ENCODE peak calls at places on chromosomes 5 and 9, in eight cellular contexts. I, C, O, R, H, F, S and J are unnamed samples. For H3K4me1, the result is how much of the 10 kb centered on the place peaks cover.

GRCh38 chr9:96087669-96088299 is 212.3 kb downstream of the ERCC6L2 start:
- DNase-seq in C (no peak), F (no peak), R (no peak), H (peak), I (no peak), O (no peak), S (no peak), J (no peak)

GRCh38 chr9:13410566-13411031 is 131.1 kb upstream of the MPDZ start:
- DNase-seq in S (no peak), C (no peak), F (no peak), I (no peak), H (no peak), O (no peak), R (no peak), J (no peak)

GRCh38 chr5:142151436-142152382 is 43.1 kb downstream of the NDFIP1 start:
- DNase-seq in C (peak), R (peak), F (no peak), S (peak), I (peak), H (no peak), O (no peak), J (no peak)

GRCh38 chr5:58200451-58200850 is 259.4 kb downstream of the PLK2 start:
- DNase-seq in F (no peak), H (no peak), O (no peak), C (no peak), S (no peak), I (no peak), R (no peak), J (no peak)

GRCh38 chr9:115969096-115969495 is 184.5 kb upstream of the PAPPA start:
- DNase-seq in R (no peak), C (no peak), S (no peak), F (no peak), I (no peak), H (no peak), O (no peak), J (no peak)

GRCh38 chr9:120635011-120635410 is 55.0 kb upstream of the CDK5RAP2 start:
- DNase-seq in R (no peak), S (no peak), F (no peak), O (no peak), H (no peak), I (no peak), C (no peak), J (no peak)

GRCh38 chr5:1414311-1415058 is 30.8 kb downstream of the SLC6A3 start:
- DNase-seq in O (no peak), C (no peak), R (no peak), S (no peak), I (peak), H (no peak), F (no peak), J (no peak)

GRCh38 chr9:15271403-15271802 is 35.6 kb downstream of the TTC39B start:
- DNase-seq in C (no peak), F (no peak), H (no peak), I (no peak), R (no peak), S (no peak), O (no peak), J (no peak)

GRCh38 chr5:83077662-83078261 is 415 bp downstream of the XRCC4 start:
- DNase-seq in R (no peak), C (no peak), S (peak), I (peak), H (no peak), O (no peak), F (no peak), J (no peak)

GRCh38 chr9:71681708-71682268 is 86.5 kb downstream of the CEMIP2 start:
- DNase-seq in C (no peak), R (no peak), S (peak), I (no peak), O (no peak), H (no peak), F (no peak), J (no peak)

GRCh38 chr5:52837591-52838001 is 49.9 kb downstream of the ITGA1 start:
- DNase-seq in H (no peak), S (no peak), F (no peak), I (no peak), C (no peak), O (no peak), R (no peak), J (no peak)

GRCh38 chr9:15469406-15469805 is 41.4 kb downstream of the PSIP1 start:
- DNase-seq in I (no peak), O (no peak), F (no peak), R (no peak), C (no peak), H (no peak), S (no peak), J (no peak)

GRCh38 chr9:104833701-104834100 is 69.8 kb downstream of the NIPSNAP3B start:
- DNase-seq in S (no peak), R (no peak), O (no peak), F (no peak), H (no peak), C (no peak), I (no peak), J (no peak)

GRCh38 chr5:164742025-164742424 is 1236.6 kb downstream of the MAT2B start:
- DNase-seq in I (no peak), H (no peak), F (no peak), C (no peak), O (no peak), S (no peak), R (no peak), J (no peak)

GRCh38 chr5:535781-536698 is 11.8 kb upstream of the SLC9A3 start:
- DNase-seq in H (no peak), F (peak), O (peak), I (no peak), C (no peak), R (no peak), S (no peak), J (peak)

GRCh38 chr5:7394889-7395431 is 978 bp upstream of the ADCY2 start:
- DNase-seq in I (no peak), S (no peak), C (no peak), O (no peak), R (no peak), F (no peak), H (peak), J (peak)

GRCh38 chr5:133888625-133888991 is 79.8 kb downstream of the C5orf15 start:
- DNase-seq in C (no peak), F (no peak), R (no peak), H (no peak), O (no peak), I (no peak), S (no peak), J (no peak)

GRCh38 chr5:80191991-80192398 is 63.9 kb downstream of the SERINC5 start:
- DNase-seq in H (peak), S (peak), I (peak), R (peak), F (peak), O (no peak), C (no peak), J (no peak)

GRCh38 chr9:127397722-127398647 is 1.0 kb downstream of the SLC2A8 start:
- DNase-seq in C (peak), R (peak), S (peak), O (peak), I (peak), F (peak), H (peak), J (peak)

GRCh38 chr9:78370991-78371390 is 74.1 kb downstream of the PSAT1 start:
- DNase-seq in H (no peak), S (no peak), I (no peak), O (no peak), R (no peak), C (no peak), F (no peak), J (no peak)

GRCh38 chr5:82564963-82565362 is 286.8 kb upstream of the RPS23 start:
- DNase-seq in O (no peak), F (no peak), H (no peak), R (no peak), S (no peak), I (no peak), C (no peak), J (no peak)

GRCh38 chr5:16656561-16657191 is 39.9 kb upstream of the RETREG1 start:
- DNase-seq in C (no peak), O (no peak), H (no peak), F (no peak), S (no peak), I (no peak), R (no peak), J (no peak)

GRCh38 chr9:95189230-95190098 is 128.0 kb downstream of the FANCC start:
- DNase-seq in C (no peak), F (peak), S (no peak), R (no peak), O (no peak), I (no peak), H (no peak), J (peak)

GRCh38 chr5:989961-990530 is 18.6 kb upstream of the NKD2 start:
- DNase-seq in S (peak), F (peak), O (no peak), I (no peak), R (peak), C (peak), H (peak), J (peak)

GRCh38 chr5:68450245-68450852 is 234.8 kb downstream of the PIK3R1 start:
- DNase-seq in R (no peak), S (no peak), H (no peak), O (no peak), F (no peak), I (no peak), C (no peak), J (no peak)

GRCh38 chr5:173514666-173515065 is 101.8 kb downstream of the BOD1 start:
- DNase-seq in I (no peak), H (no peak), C (no peak), R (no peak), F (no peak), S (no peak), O (no peak), J (no peak)

GRCh38 chr5:38758774-38759423 is 86.9 kb upstream of the OSMR start:
- DNase-seq in O (no peak), H (no peak), S (no peak), R (no peak), I (no peak), F (no peak), C (no peak), J (no peak)

GRCh38 chr5:35924950-35925722 is 13.3 kb downstream of the CAPSL start:
- DNase-seq in I (peak), R (peak), O (peak), F (peak), C (peak), H (peak), S (peak), J (peak)

GRCh38 chr9:27528886-27529315 is 713 bp downstream of the MOB3B start:
- DNase-seq in F (peak), H (peak), C (peak), I (peak), R (peak), O (peak), S (peak), J (peak)

GRCh38 chr5:77326986-77327734 is 116.7 kb downstream of the PDE8B start:
- DNase-seq in S (no peak), F (no peak), R (no peak), I (no peak), H (no peak), C (no peak), O (no peak), J (no peak)

GRCh38 chr5:129063483-129064136 is 30.9 kb upstream of the ISOC1 start:
- DNase-seq in R (no peak), H (no peak), I (no peak), C (no peak), S (no peak), O (no peak), F (no peak), J (no peak)

GRCh38 chr9:93636172-93636661 is 59.8 kb downstream of the PHF2 start:
- DNase-seq in F (no peak), R (peak), I (no peak), C (no peak), S (no peak), O (no peak), H (no peak), J (no peak)

GRCh38 chr5:142319105-142319504 is 5.7 kb downstream of the SPRY4 start:
- DNase-seq in F (no peak), I (no peak), R (no peak), H (no peak), C (no peak), S (no peak), O (no peak), J (no peak)

GRCh38 chr5:1016476-1016875 is 7.9 kb downstream of the NKD2 start:
- DNase-seq in R (no peak), O (peak), H (no peak), C (no peak), I (no peak), S (no peak), F (peak), J (no peak)

GRCh38 chr5:84487963-84488362 is 103.3 kb upstream of the EDIL3 start:
- DNase-seq in R (no peak), C (no peak), S (no peak), I (no peak), F (peak), O (no peak), H (no peak), J (no peak)

GRCh38 chr5:40631236-40631635 is 48.5 kb upstream of the PTGER4 start:
- DNase-seq in H (no peak), O (no peak), C (no peak), R (no peak), F (no peak), S (peak), I (no peak), J (no peak)

GRCh38 chr5:99034336-99034735 is 105.5 kb upstream of the CHD1 start:
- DNase-seq in C (peak), S (peak), R (no peak), H (no peak), F (no peak), O (no peak), I (no peak), J (no peak)

GRCh38 chr5:99030871-99031440 is 102.1 kb upstream of the CHD1 start:
- DNase-seq in F (no peak), I (no peak), O (no peak), S (no peak), H (no peak), R (no peak), C (no peak), J (no peak)

GRCh38 chr5:99033014-99033931 is 104.5 kb upstream of the CHD1 start:
- DNase-seq in S (no peak), F (no peak), R (no peak), C (no peak), O (no peak), I (no peak), H (no peak), J (no peak)

GRCh38 chr5:99029172-99029571 is 100.4 kb upstream of the CHD1 start:
- DNase-seq in F (no peak), S (no peak), R (no peak), I (no peak), H (no peak), O (no peak), C (no peak), J (no peak)

DNA sequence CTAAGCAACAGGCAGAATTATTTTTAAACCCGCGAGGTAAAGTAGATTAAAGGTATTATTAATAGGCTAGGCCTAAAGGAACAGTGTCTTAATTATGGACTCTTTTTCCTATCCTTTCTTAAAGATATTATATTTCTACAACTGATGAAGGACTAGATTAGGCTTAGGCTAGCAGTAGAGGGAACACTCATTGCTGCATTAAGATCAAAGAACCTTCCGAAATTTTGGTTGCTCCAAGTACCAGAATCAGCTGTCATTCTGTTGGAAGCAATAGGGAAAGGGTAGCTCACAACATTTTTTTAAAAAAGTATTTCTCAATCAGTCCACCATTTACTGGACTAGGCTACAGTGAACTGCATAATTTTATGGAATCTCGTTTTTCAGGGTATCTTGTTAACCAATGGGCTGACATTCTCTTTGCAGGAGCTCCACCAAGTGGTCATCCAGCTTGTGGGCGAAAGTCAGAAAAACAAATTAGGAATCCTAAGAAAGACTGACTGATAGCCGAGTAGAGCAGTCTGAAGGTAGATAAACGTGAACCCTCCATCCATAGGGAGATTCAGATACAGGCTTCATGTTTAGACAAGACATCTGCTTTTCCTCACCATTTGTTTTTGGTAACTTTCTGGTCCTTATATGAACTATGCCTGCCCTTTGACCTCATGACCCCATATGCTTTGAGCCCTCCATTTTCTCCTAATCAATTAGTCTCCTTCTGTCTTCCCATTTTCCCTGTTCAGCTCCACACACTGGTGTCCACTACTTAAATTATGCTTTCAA is 103.6 kb upstream of the CHD1 start:
- DNase-seq in F (peak), R (peak), S (peak), C (peak), H (peak), I (peak), O (no peak), J (peak)
- H3K27ac ChIP-seq in F (peak), R (peak), S (peak), C (peak), H (no peak), I (no peak), O (peak), J (peak)

GRCh38 chr9:37517977-37518376 is 32.2 kb downstream of the POLR1E start:
- DNase-seq in R (no peak), O (no peak), I (no peak), C (no peak), H (no peak), S (no peak), F (no peak), J (no peak)

GRCh38 chr9:37523916-37524315 is 38.2 kb downstream of the POLR1E start:
- DNase-seq in O (no peak), F (no peak), R (no peak), S (no peak), H (no peak), C (no peak), I (no peak), J (no peak)

GRCh38 chr9:37521111-37521510 is 35.4 kb downstream of the POLR1E start:
- DNase-seq in O (no peak), C (no peak), H (no peak), I (no peak), F (no peak), S (no peak), R (no peak), J (no peak)

GRCh38 chr9:37522971-37523370 is 37.2 kb downstream of the POLR1E start:
- DNase-seq in F (no peak), C (no peak), O (no peak), R (no peak), I (no peak), H (no peak), S (no peak), J (no peak)

GRCh38 chr9:37520641-37521040 is 34.9 kb downstream of the POLR1E start:
- DNase-seq in C (no peak), O (no peak), F (no peak), R (no peak), H (no peak), I (no peak), S (no peak), J (no peak)
- TF ChIP-seq CTCF in C (no peak), O (no peak), F (no peak), R (no peak), H (peak), I (no peak), S (no peak), J (no peak)

GRCh38 chr5:135158315-135158697 is 124.3 kb upstream of the PITX1 start:
- DNase-seq in R (no peak), I (no peak), S (no peak), O (no peak), F (no peak), C (no peak), H (no peak), J (no peak)
- H3K4me1 ChIP-seq in R (under half), I (under half), S (under half), O (under half), F (under half), C (under half), H (under half), J (under half)

DNA sequence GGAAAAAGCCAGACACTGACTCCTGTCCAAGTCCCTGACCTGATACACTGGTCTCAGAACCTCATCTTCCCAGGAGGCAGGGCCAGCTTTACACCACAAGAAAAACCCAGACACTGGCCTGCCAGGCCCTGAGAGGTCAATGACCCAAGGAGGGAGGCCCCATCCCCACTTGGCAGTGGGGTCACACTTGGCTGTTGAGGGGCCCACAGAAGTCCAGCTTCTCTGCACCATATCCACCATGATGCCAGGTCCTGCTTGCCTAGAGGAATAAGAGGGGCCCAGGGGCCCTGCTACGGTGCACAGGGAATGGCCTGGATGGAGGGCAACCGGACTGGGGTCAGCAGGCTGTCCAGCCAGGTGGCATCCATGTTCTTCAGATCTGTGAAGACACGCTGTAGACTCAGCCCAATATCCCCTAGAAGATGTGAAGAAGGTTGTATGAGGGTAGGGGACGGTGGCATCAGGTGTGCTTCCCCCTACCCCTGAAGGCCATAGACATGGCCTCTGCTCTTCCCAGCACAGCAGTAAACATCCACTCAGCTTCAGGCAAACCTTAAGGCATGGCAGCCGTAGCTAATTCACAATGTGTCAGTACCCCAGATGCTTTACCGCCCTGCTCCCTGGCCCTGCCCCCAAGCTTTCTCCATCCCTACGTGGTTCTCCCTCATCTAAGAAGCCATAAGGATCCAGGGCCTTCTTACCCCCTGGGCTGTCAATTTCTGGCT is 6.8 kb downstream of the IRF1 start:
- DNase-seq in H (no peak), I (no peak), O (no peak), R (peak), S (peak), F (peak), C (peak), J (peak)
- H3K27ac ChIP-seq in H (no peak), I (no peak), O (no peak), R (no peak), S (no peak), F (no peak), C (peak), J (no peak)

DNA sequence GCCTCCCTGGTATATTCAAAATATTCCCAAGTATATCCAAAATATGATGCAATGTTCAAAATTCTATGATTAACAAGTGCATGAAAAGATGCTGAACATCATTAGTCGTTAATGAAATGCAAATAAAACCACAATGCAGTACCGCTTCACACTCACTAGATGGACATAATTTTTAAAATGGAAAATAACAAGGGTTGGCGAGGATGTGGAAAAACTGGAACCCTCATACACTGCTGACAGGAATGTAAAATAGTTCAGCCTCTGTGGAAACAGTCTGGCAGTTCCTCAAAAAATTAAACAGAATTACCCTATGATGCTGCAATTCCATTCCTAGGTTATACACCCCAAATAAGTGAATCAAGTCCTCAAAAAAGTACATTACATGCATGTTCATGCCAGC is 36.1 kb upstream of the MYOT start:
- DNase-seq in R (no peak), O (no peak), F (no peak), S (no peak), I (no peak), H (no peak), C (no peak), J (no peak)
- TF ChIP-seq CTCF in R (peak), O (no peak), F (no peak), S (no peak), I (no peak), H (no peak), C (no peak), J (no peak)